ENCODE peak calls at places on chromosomes 7 and 10, in five cellular contexts. F is H1, D is stomach, M is suprapubic skin, Q is endothelial cell of umbilical vein. I is an unnamed sample.

GRCh38 chr7:47402941-47403340 is 179.0 kb downstream of the TNS3 start:
- DNase-seq in M (no peak), Q (no peak), F (no peak), D (peak; percentile 42), I (peak; percentile 66)

GRCh38 chr10:9957352-9957751 is 1060.3 kb upstream of the CELF2 start:
- DNase-seq in M (no peak), Q (no peak), D (no peak), F (no peak), I (no peak)

GRCh38 chr7:73899731-73900142 is 38.8 kb downstream of the TMEM270 start:
- DNase-seq in M (peak; percentile 95), F (no peak), D (peak; percentile 35), Q (peak; percentile 16), I (no peak)

GRCh38 chr7:28142650-28143049 is 37.9 kb downstream of the JAZF1 start:
- DNase-seq in Q (no peak), F (no peak), D (no peak), M (no peak), I (no peak)

GRCh38 chr7:114678116-114678515 is 243.8 kb upstream of the MDFIC start:
- DNase-seq in D (no peak), F (no peak), Q (no peak), M (no peak), I (no peak)

GRCh38 chr7:140640060-140640611 is 477 bp downstream of the DENND2A start:
- DNase-seq in F (peak; percentile 66), D (peak; percentile 34), M (peak; percentile 81), Q (no peak), I (peak; percentile 82)

GRCh38 chr7:7228472-7228871 is 46.1 kb downstream of the C1GALT1 start:
- DNase-seq in D (no peak), Q (no peak), M (no peak), F (no peak), I (no peak)

GRCh38 chr7:80858141-80858903 is 60.5 kb downstream of the SEMA3C start:
- DNase-seq in M (no peak), D (no peak), F (no peak), Q (peak; percentile 21), I (no peak)

GRCh38 chr7:2837476-2837875 is 6.6 kb downstream of the GNA12 start:
- DNase-seq in D (no peak), M (no peak), Q (peak; percentile 68), F (no peak), I (no peak)

GRCh38 chr10:36373424-36374096 is 731.5 kb upstream of the FZD8 start:
- DNase-seq in D (no peak), M (no peak), Q (no peak), F (no peak), I (no peak)

GRCh38 chr7:157547102-157547501 is 210.3 kb downstream of the DNAJB6 start:
- DNase-seq in F (no peak), D (no peak), M (no peak), Q (no peak), I (peak; percentile 31)

GRCh38 chr10:80729896-80730295 is 192.2 kb downstream of the SH2D4B start:
- DNase-seq in Q (no peak), D (no peak), F (no peak), M (no peak), I (no peak)

GRCh38 chr10:983951-984705 is 4.1 kb upstream of the GTPBP4 start:
- DNase-seq in D (peak; percentile 84), M (no peak), Q (peak; percentile 15), F (no peak), I (no peak)

GRCh38 chr10:132631348-132631735 is 93.8 kb downstream of the INPP5A start:
- DNase-seq in M (peak; percentile 83), Q (no peak), F (no peak), D (peak; percentile 78), I (peak; percentile 72)

GRCh38 chr7:44973610-44974401 is 5.0 kb downstream of the MYO1G start:
- DNase-seq in F (no peak), M (no peak), Q (peak; percentile 39), D (peak; percentile 60), I (no peak)

GRCh38 chr7:78018541-78019456 is 220.2 kb downstream of the PHTF2 start:
- DNase-seq in F (peak; percentile 51), M (no peak), Q (peak; percentile 33), D (no peak), I (peak; percentile 79)

GRCh38 chr10:91559750-91560149 is 73.1 kb downstream of the PPP1R3C start:
- DNase-seq in M (no peak), D (no peak), Q (no peak), F (no peak), I (no peak)

GRCh38 chr10:1454428-1454827 is 282.9 kb downstream of the ADARB2 start:
- DNase-seq in D (no peak), Q (no peak), M (no peak), F (no peak), I (peak; percentile 87)

GRCh38 chr10:93968452-93969044 is 25.2 kb upstream of the PLCE1 start:
- DNase-seq in Q (no peak), D (no peak), F (no peak), M (no peak), I (no peak)

GRCh38 chr7:120857558-120858298 is at the start of gene TSPAN12:
- DNase-seq in D (peak; percentile 87), F (peak; percentile 85), Q (peak; percentile 93), M (peak; percentile 87), I (peak; percentile 90)

GRCh38 chr10:44925224-44925623 is 14.1 kb downstream of the TMEM72 start:
- DNase-seq in M (no peak), Q (no peak), D (no peak), F (peak; percentile 75), I (no peak)

GRCh38 chr7:20828947-20829346 is 42.3 kb upstream of the SP8 start:
- DNase-seq in M (no peak), F (no peak), D (no peak), Q (no peak), I (no peak)

GRCh38 chr7:50246551-50246950 is 58.0 kb upstream of the IKZF1 start:
- DNase-seq in M (no peak), Q (no peak), D (no peak), F (no peak), I (no peak)

GRCh38 chr7:115851291-115851690 is 179.3 kb downstream of the TFEC start:
- DNase-seq in F (no peak), Q (peak; percentile 66), D (no peak), M (no peak), I (no peak)

GRCh38 chr10:88990528-88991160 is at the start of gene FAS:
- DNase-seq in D (peak; percentile 68), Q (peak; percentile 53), F (peak; percentile 74), M (peak; percentile 93), I (peak; percentile 94)
- TF ChIP-seq POLR2AphosphoS5 in D (peak; percentile 53), Q (no peak), F (no peak), M (no peak), I (peak; percentile 91)

DNA sequence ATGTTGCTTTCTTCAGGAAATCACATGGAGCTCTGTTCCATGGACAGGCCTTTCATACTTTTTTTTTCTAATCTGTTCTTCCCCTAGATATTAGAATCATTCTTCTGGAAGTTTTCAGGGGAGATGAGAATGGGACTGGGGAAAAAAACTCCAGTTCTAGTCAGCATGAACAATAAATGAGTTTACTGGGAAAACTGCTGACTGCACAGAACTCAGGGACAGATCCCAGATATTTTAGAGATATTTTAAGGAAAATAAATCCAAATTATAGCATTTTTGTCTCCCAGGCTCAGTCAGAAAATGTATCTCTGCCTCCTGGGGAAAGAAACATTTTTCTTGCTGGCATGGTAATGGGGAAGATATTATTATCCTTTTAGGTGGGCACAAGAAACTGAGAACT is 157.4 kb downstream of the ADRA2A start:
- DNase-seq in F (no peak), Q (no peak), M (no peak), D (no peak), I (no peak)
- TF ChIP-seq CTCF in F (no peak), Q (no peak), M (no peak), D (no peak), I (no peak)

DNA sequence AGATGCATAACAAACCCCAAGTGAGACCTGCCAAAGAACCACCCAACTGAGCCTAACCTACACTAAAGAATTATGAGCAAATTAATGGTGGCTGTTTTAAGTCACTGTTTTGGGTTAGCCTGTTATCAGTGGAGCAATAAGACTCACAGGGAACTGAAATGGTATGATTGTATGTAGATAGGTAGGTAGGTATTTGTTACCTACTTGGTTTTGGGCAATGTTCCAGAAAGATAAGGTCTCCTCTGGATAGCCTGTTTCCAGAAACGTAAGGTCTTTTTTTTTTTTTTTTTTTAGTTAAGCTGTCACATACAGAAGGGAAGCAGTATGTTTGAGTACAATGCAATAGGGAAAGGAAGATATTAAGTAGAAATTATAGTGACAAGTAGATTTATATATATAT is 47.6 kb downstream of the PSMC2 start:
- DNase-seq in F (no peak), M (no peak), D (no peak), Q (no peak), I (no peak)
- TF ChIP-seq POLR2AphosphoS5 in F (no peak), M (no peak), D (no peak), Q (no peak), I (no peak)

DNA sequence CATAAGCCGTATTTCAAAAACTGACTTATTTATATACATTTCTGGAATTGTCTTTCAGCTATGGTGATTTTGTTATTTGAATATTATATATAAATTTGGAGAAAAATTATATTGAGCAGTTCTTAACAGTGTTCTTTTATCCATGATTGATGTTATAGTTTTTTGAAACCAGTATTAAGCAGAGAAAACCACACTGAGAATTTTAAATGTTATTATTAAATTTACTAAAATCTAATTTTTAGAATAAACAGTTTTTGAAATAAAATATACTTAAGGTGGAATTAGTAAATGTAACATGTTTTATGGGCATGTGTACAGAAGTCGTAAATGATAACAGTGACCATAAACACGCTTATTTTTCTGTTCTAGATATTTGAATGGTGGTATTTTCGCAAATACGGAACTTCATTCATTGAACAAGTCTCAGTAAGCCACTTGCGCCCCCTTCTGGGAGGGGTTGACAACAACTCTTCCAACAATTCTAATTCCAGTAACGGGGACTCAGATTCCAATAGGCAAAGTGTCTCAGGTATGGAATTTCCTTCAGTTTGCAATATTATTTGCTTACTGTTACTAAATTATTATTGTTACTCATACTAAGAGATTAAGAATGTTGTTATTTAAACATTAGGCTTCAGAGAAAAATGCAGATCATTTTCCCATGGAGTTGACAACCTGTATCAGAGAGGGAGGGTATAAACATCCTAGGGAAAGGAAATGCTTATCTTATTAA is 166.1 kb downstream of the ST7 start:
- DNase-seq in F (peak; percentile 89), D (peak; percentile 80), Q (peak; percentile 84), M (peak; percentile 84), I (peak; percentile 82)
- TF ChIP-seq CTCF in F (no peak), D (no peak), Q (peak; percentile 74), M (peak; percentile 76), I (peak; percentile 48)

GRCh38 chr7:491958-492713 is 27.5 kb downstream of the PDGFA start:
- DNase-seq in Q (no peak), F (no peak), D (no peak), M (no peak), I (peak; percentile 60)
- TF ChIP-seq POLR2AphosphoS5 in Q (no peak), F (no peak), D (no peak), M (no peak), I (no peak)

GRCh38 chr10:117112220-117112619 is 25.9 kb downstream of the VAX1 start:
- DNase-seq in Q (no peak), F (no peak), D (no peak), M (no peak), I (no peak)
- TF ChIP-seq CTCF in Q (peak; percentile 27), F (no peak), D (no peak), M (no peak), I (no peak)

DNA sequence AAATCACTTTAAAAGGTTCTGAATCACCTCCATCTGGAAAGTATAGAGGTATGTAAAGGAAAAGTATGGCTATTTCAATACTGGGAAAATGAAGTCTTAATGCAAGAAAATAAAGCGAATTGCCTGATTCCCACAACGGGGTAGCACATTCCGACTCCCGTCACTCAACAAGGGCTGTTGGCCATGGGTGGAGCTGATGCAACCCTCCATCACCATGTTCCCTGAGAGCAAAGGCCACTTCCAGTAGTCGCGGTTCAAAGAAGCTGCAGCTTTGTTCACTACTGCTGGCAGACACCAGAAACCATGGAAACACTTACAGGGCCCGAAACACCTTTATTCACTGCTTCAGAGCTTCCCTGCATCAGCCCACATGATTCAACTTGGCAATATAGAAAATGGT is 44.0 kb downstream of the TMEM26 start:
- DNase-seq in M (no peak), D (no peak), Q (no peak), F (no peak), I (no peak)
- TF ChIP-seq POLR2AphosphoS5 in M (no peak), D (no peak), Q (no peak), F (no peak), I (no peak)

I was measured in spleen.